ENCODE peak calls at places on chromosomes 16 and 17, in eight cellular contexts. J is BE2C, S is mesothelial cell of epicardium, L is BJ, G is thoracic aorta, Q is K562, I is fibroblast of mammary gland, R is lower lobe of right lung. F is an unnamed sample.

GRCh38 chr17:35149941-35150340 is 2.3 kb downstream of the UNC45B start:
- DNase-seq in J (no peak), S (no peak), L (no peak), G (no peak), Q (no peak), I (no peak), R (no peak), F (no peak)

GRCh38 chr17:61054430-61054829 is 345.2 kb upstream of the TBX2 start:
- DNase-seq in J (no peak), S (no peak), L (no peak), G (no peak), Q (no peak), I (peak; percentile 18), R (no peak), F (no peak)

GRCh38 chr17:61454095-61454931 is 2.1 kb downstream of the TBX4 start:
- DNase-seq in J (no peak), S (no peak), L (no peak), G (no peak), Q (no peak), I (no peak), R (no peak), F (no peak)

GRCh38 chr17:1229354-1229890 is 40.8 kb upstream of the BHLHA9 start:
- DNase-seq in J (no peak), S (peak; percentile 57), L (no peak), G (no peak), Q (peak; percentile 39), I (no peak), R (peak; percentile 90), F (peak; percentile 12)

GRCh38 chr17:68314916-68315535 is 23.7 kb downstream of the ARSG start:
- DNase-seq in J (no peak), S (no peak), L (no peak), G (no peak), Q (no peak), I (no peak), R (no peak), F (no peak)

GRCh38 chr17:20224379-20224778 is 215.2 kb downstream of the SPECC1 start:
- DNase-seq in J (no peak), S (no peak), L (no peak), G (no peak), Q (no peak), I (no peak), R (no peak), F (no peak)

GRCh38 chr16:676565-677297 is 1.3 kb downstream of the RHBDL1 start:
- DNase-seq in J (no peak), S (no peak), L (no peak), G (no peak), Q (no peak), I (no peak), R (peak; percentile 83), F (no peak)

GRCh38 chr17:75059369-75060345 is 12.6 kb downstream of the KCTD2 start:
- DNase-seq in J (no peak), S (no peak), L (peak; percentile 65), G (no peak), Q (peak; percentile 60), I (peak; percentile 80), R (no peak), F (no peak)

GRCh38 chr16:63037761-63038562 is 1001.7 kb upstream of the CDH8 start:
- DNase-seq in J (no peak), S (no peak), L (no peak), G (no peak), Q (no peak), I (no peak), R (no peak), F (no peak)

GRCh38 chr16:75002474-75002873 is 3.6 kb downstream of the ZNRF1 start:
- DNase-seq in J (no peak), S (no peak), L (no peak), G (no peak), Q (peak; percentile 52), I (no peak), R (no peak), F (no peak)

GRCh38 chr16:4884209-4884608 is 36.9 kb downstream of the UBN1 start:
- DNase-seq in J (no peak), S (no peak), L (no peak), G (no peak), Q (no peak), I (no peak), R (no peak), F (no peak)

GRCh38 chr16:4882633-4883285 is 35.5 kb downstream of the UBN1 start:
- DNase-seq in J (peak; percentile 56), S (peak; percentile 53), L (peak; percentile 14), G (no peak), Q (peak; percentile 53), I (peak; percentile 59), R (no peak), F (no peak)

GRCh38 chr16:4886151-4886550 is 38.9 kb downstream of the UBN1 start:
- DNase-seq in J (no peak), S (no peak), L (no peak), G (no peak), Q (peak; percentile 78), I (no peak), R (no peak), F (no peak)

GRCh38 chr16:4883501-4883900 is 36.2 kb downstream of the UBN1 start:
- DNase-seq in J (no peak), S (no peak), L (no peak), G (no peak), Q (no peak), I (no peak), R (peak; percentile 39), F (no peak)

GRCh38 chr16:4884972-4885874 is 37.9 kb downstream of the UBN1 start:
- DNase-seq in J (no peak), S (no peak), L (no peak), G (no peak), Q (no peak), I (no peak), R (no peak), F (no peak)
- TF ChIP-seq CTCF in J (no peak), S (no peak), L (no peak), G (no peak), Q (no peak), I (no peak), R (no peak), F (no peak)

DNA sequence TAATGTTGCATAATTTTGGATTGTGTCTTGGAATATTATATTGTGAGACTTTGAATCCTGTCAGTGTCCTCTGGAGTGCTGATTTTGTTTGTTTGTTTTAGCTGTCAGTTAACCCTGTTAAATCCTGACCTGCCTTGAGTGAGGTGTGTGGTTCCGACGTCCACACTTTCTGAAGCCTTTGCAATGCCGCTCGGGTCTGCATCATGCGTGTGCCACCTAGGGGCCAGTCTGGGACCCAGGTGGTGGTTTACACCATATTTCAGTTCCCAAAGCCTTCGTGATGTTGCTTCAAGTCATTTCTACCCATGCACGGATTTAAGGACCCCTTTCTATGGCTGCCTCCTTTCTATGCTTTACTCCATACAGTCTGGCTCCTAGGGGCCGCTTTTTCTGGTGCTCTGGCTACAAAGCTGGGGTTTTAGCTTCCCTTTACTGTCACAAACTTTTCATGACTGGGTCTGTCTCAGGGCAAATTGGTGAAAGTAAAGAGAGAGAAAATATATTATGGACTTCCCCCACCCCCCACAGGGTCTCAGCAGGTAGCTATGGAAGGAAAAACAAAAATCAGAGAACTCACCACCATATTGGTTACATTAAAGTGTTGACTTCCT is 11.4 kb upstream of the OR4D1 start:
- DNase-seq in J (peak; percentile 49), S (no peak), L (no peak), G (no peak), Q (peak; percentile 34), I (no peak), R (no peak), F (peak; percentile 24)
- TF ChIP-seq CTCF in J (peak; percentile 77), S (no peak), L (peak; percentile 45), G (no peak), Q (peak; percentile 56), I (peak; percentile 41), R (peak; percentile 23), F (no peak)

GRCh38 chr16:5903153-5903552 is 805.6 kb upstream of the EEF2KMT start:
- DNase-seq in J (no peak), S (no peak), L (no peak), G (no peak), Q (no peak), I (no peak), R (no peak), F (no peak)
- TF ChIP-seq CTCF in J (no peak), S (no peak), L (no peak), G (no peak), Q (no peak), I (no peak), R (no peak), F (no peak)

GRCh38 chr17:45228121-45228941 is 6.6 kb downstream of the FMNL1 start:
- DNase-seq in J (no peak), S (no peak), L (no peak), G (no peak), Q (no peak), I (no peak), R (no peak), F (no peak)
- TF ChIP-seq CTCF in J (no peak), S (no peak), L (no peak), G (no peak), Q (no peak), I (no peak), R (no peak), F (no peak)

DNA sequence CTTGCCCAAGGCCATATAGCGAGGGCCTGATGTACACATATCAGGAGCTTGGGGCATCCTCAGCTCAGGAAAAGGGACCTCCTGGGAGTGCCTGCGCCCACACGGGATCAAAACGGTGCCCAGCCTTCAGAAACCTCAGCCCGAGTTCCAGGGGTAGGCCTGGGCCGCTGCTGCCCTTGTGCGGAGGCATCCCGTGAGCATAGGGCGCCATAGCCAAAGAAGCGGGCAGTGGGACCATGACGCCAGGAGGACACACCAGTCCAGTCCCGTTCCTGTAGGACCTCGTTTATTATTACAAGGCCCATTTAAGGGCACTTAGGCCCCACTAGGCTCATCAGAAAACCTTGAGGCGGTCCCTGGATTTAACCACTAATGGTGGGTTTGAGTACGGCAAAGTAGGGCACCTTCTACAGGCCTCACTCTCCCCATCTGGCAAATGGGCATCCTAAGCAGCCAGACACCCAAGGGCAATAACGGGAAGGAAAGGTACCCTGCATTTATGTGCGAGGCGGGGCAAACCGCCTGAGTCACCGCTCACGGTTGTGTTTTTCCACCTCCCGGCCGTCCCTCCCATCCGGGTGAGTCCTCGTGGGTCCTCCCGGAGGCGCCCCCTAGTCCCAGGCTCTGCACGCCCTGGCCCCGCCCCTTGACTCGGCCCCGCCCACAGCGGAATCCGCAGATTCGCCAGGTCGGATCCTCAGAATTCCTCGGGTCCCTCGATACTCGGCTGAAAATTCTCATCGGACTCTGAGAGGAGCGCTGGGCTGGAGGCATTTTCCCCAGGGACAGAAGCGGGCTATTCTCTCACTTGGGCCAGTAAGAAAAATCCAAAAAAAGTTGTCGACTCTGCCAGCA is 726 bp upstream of the SETD1A start:
- DNase-seq in J (peak; percentile 95), S (peak; percentile 86), L (no peak), G (peak; percentile 45), Q (peak; percentile 94), I (peak; percentile 83), R (peak; percentile 87), F (peak; percentile 91)
- TF ChIP-seq CTCF in J (peak; percentile 27), S (no peak), L (peak; percentile 59), G (no peak), Q (peak; percentile 42), I (no peak), R (peak; percentile 39), F (no peak)

F was measured in endothelial cell.